ENCODE peak calls at places on chromosomes 4 and X, in ten cellular contexts. P is activated T-helper 1 cell treated with anti-CD3 and anti-CD28 coated beads, Interleukin-2, amount 50 U/mL, for 16 hours; F is AG09309; H is GM19239; E is nucleus accumbens; K is GM12865; U is NCI-H460; A is central memory CD4-positive, alpha-beta T cell; Y is RPMI7951; W is Kasumi-1. S is an unnamed sample.

GRCh38 chr4:146370841-146371240 is 150.9 kb downstream of the SLC10A7 start:
- DNase-seq in U (no peak), F (no peak), E (no peak), A (no peak), Y (peak), H (no peak), K (no peak), P (no peak), W (no peak), S (no peak)

GRCh38 chrX:1164322-1165288 is 47.8 kb downstream of the CRLF2 start:
- DNase-seq in E (no peak), Y (no peak), K (peak), H (no peak), U (no peak), F (no peak), A (peak), W (no peak), P (no peak), S (no peak)

GRCh38 chrX:129115104-129115503 is 408.2 kb downstream of the SMARCA1 start:
- DNase-seq in F (no peak), W (peak), H (peak), A (no peak), K (peak), E (no peak), Y (no peak), U (peak), P (no peak), S (no peak)

GRCh38 chr4:46442963-46443362 is 53.0 kb upstream of the GABRA2 start:
- DNase-seq in F (no peak), Y (no peak), U (no peak), A (no peak), H (no peak), P (no peak), K (no peak), E (no peak), W (no peak), S (no peak)

GRCh38 chrX:131288738-131289511 is at the start of gene IGSF1:
- DNase-seq in W (peak), Y (peak), H (no peak), P (no peak), F (no peak), A (no peak), K (no peak), E (peak), U (peak), S (peak)

GRCh38 chr4:4501678-4502077 is 40.2 kb downstream of the STX18 start:
- DNase-seq in E (no peak), P (no peak), W (no peak), H (no peak), U (no peak), Y (no peak), A (no peak), K (no peak), F (no peak), S (no peak)

GRCh38 chr4:6658635-6659075 is 18.2 kb downstream of the MRFAP1 start:
- DNase-seq in W (no peak), H (no peak), K (peak), U (no peak), A (peak), P (peak), E (peak), F (no peak), Y (peak), S (peak)

GRCh38 chr4:17597517-17597916 is 16.9 kb upstream of the MED28 start:
- DNase-seq in U (no peak), P (no peak), Y (peak), H (no peak), W (peak), K (no peak), F (no peak), A (no peak), E (no peak), S (no peak)

GRCh38 chr4:176193898-176194297 is 1.5 kb downstream of the SPATA4 start:
- DNase-seq in A (no peak), K (peak), Y (peak), F (peak), W (no peak), U (no peak), E (no peak), P (peak), H (no peak), S (no peak)

GRCh38 chr4:85829276-85830051 is 354.5 kb downstream of the ARHGAP24 start:
- DNase-seq in U (no peak), A (no peak), F (no peak), W (no peak), H (no peak), E (no peak), K (no peak), Y (no peak), P (no peak), S (no peak)

GRCh38 chrX:70088281-70088680 is 26.0 kb downstream of the OTUD6A start:
- DNase-seq in K (no peak), A (no peak), W (no peak), P (no peak), U (no peak), F (no peak), Y (no peak), E (no peak), H (no peak), S (no peak)

S was measured in head of caudate nucleus.